ENCODE peak calls at places on chromosomes 16 and 17, in ten cellular contexts. One of them, this sample, is unnamed. For H3K4me1 and H3K79me2, the result is how much of the 10 kb centered on the place peaks cover.

GRCh38 chr17:67390646-67391480 is 13.8 kb downstream of the PITPNC1 start:
- DNase-seq in HCT116: peak
- DNase-seq in GM23248: peak
- DNase-seq in mesendoderm: no peak
- DNase-seq in keratinocyte: no peak
- DNase-seq in HepG2: peak
- DNase-seq in osteoblast: peak
- DNase-seq in MM.1S: no peak
- DNase-seq in OCI-LY7: no peak
- DNase-seq in mammary epithelial cell: peak
- DNase-seq in this sample: peak

GRCh38 chr17:19652595-19652994 is 4.0 kb downstream of the ALDH3A2 start:
- DNase-seq in osteoblast: no peak
- DNase-seq in HepG2: no peak
- DNase-seq in GM23248: peak
- DNase-seq in HCT116: no peak
- DNase-seq in keratinocyte: no peak
- DNase-seq in mammary epithelial cell: no peak
- DNase-seq in mesendoderm: no peak
- DNase-seq in OCI-LY7: no peak
- DNase-seq in MM.1S: no peak
- DNase-seq in this sample: no peak

GRCh38 chr16:14095883-14096551 is 24.9 kb downstream of the MRTFB start:
- DNase-seq in GM23248: no peak
- DNase-seq in MM.1S: no peak
- DNase-seq in HCT116: peak
- DNase-seq in keratinocyte: no peak
- DNase-seq in osteoblast: no peak
- DNase-seq in mesendoderm: peak
- DNase-seq in HepG2: no peak
- DNase-seq in mammary epithelial cell: peak
- DNase-seq in OCI-LY7: no peak
- DNase-seq in this sample: peak

GRCh38 chr17:47733047-47733413 is at the start of gene TBX21:
- DNase-seq in osteoblast: peak
- DNase-seq in OCI-LY7: peak
- DNase-seq in HepG2: peak
- DNase-seq in keratinocyte: no peak
- DNase-seq in mesendoderm: peak
- DNase-seq in GM23248: peak
- DNase-seq in HCT116: peak
- DNase-seq in mammary epithelial cell: no peak
- DNase-seq in MM.1S: peak
- DNase-seq in this sample: peak

GRCh38 chr16:77877712-77878111 is 89.3 kb downstream of the VAT1L start:
- DNase-seq in mesendoderm: no peak
- DNase-seq in mammary epithelial cell: peak
- DNase-seq in GM23248: peak
- DNase-seq in MM.1S: no peak
- DNase-seq in osteoblast: no peak
- DNase-seq in HepG2: peak
- DNase-seq in keratinocyte: no peak
- DNase-seq in HCT116: peak
- DNase-seq in OCI-LY7: no peak
- DNase-seq in this sample: no peak

GRCh38 chr17:35094902-35095301 is 24.8 kb downstream of the RAD51D start:
- DNase-seq in osteoblast: peak
- DNase-seq in keratinocyte: no peak
- DNase-seq in mesendoderm: peak
- DNase-seq in HepG2: peak
- DNase-seq in MM.1S: no peak
- DNase-seq in HCT116: peak
- DNase-seq in mammary epithelial cell: peak
- DNase-seq in GM23248: peak
- DNase-seq in OCI-LY7: no peak
- DNase-seq in this sample: peak

GRCh38 chr17:35795007-35795870 is at the start of gene MMP28:
- DNase-seq in mammary epithelial cell: peak
- DNase-seq in keratinocyte: no peak
- DNase-seq in osteoblast: peak
- DNase-seq in OCI-LY7: no peak
- DNase-seq in mesendoderm: no peak
- DNase-seq in GM23248: peak
- DNase-seq in HCT116: no peak
- DNase-seq in MM.1S: no peak
- DNase-seq in HepG2: no peak
- DNase-seq in this sample: peak

GRCh38 chr17:47239663-47240374 is 13.8 kb upstream of the ITGB3 start:
- DNase-seq in GM23248: peak
- DNase-seq in osteoblast: peak
- DNase-seq in HCT116: peak
- DNase-seq in mammary epithelial cell: peak
- DNase-seq in mesendoderm: no peak
- DNase-seq in OCI-LY7: peak
- DNase-seq in MM.1S: peak
- DNase-seq in keratinocyte: peak
- DNase-seq in HepG2: no peak
- DNase-seq in this sample: peak

GRCh38 chr17:43530303-43531081 is 15.6 kb downstream of the ETV4 start:
- DNase-seq in MM.1S: no peak
- DNase-seq in mesendoderm: peak
- DNase-seq in osteoblast: peak
- DNase-seq in HepG2: peak
- DNase-seq in GM23248: peak
- DNase-seq in HCT116: peak
- DNase-seq in keratinocyte: no peak
- DNase-seq in OCI-LY7: no peak
- DNase-seq in mammary epithelial cell: peak
- DNase-seq in this sample: no peak

GRCh38 chr16:31436221-31437045 is 6.2 kb downstream of the ZNF843 start:
- DNase-seq in OCI-LY7: no peak
- DNase-seq in mammary epithelial cell: no peak
- DNase-seq in MM.1S: no peak
- DNase-seq in mesendoderm: no peak
- DNase-seq in osteoblast: no peak
- DNase-seq in HCT116: no peak
- DNase-seq in GM23248: no peak
- DNase-seq in HepG2: no peak
- DNase-seq in keratinocyte: no peak
- DNase-seq in this sample: no peak

GRCh38 chr17:43367588-43368242 is 31.1 kb upstream of the ARL4D start:
- DNase-seq in GM23248: peak
- DNase-seq in mammary epithelial cell: peak
- DNase-seq in keratinocyte: no peak
- DNase-seq in OCI-LY7: peak
- DNase-seq in HCT116: peak
- DNase-seq in mesendoderm: peak
- DNase-seq in HepG2: peak
- DNase-seq in MM.1S: peak
- DNase-seq in osteoblast: peak
- DNase-seq in this sample: peak

GRCh38 chr17:65173284-65173793 is 36.2 kb downstream of the RGS9 start:
- DNase-seq in mammary epithelial cell: no peak
- DNase-seq in MM.1S: no peak
- DNase-seq in HCT116: no peak
- DNase-seq in GM23248: peak
- DNase-seq in mesendoderm: peak
- DNase-seq in keratinocyte: no peak
- DNase-seq in osteoblast: no peak
- DNase-seq in OCI-LY7: peak
- DNase-seq in HepG2: no peak
- DNase-seq in this sample: no peak

GRCh38 chr17:30396129-30396528 is 17.4 kb downstream of the CPD start:
- DNase-seq in MM.1S: no peak
- DNase-seq in HCT116: no peak
- DNase-seq in mammary epithelial cell: no peak
- DNase-seq in HepG2: no peak
- DNase-seq in keratinocyte: no peak
- DNase-seq in GM23248: no peak
- DNase-seq in mesendoderm: no peak
- DNase-seq in osteoblast: no peak
- DNase-seq in OCI-LY7: no peak
- DNase-seq in this sample: no peak

GRCh38 chr17:28468781-28469180 is 4.7 kb upstream of the SLC13A2 start:
- DNase-seq in GM23248: no peak
- DNase-seq in mesendoderm: no peak
- DNase-seq in OCI-LY7: no peak
- DNase-seq in mammary epithelial cell: no peak
- DNase-seq in keratinocyte: no peak
- DNase-seq in osteoblast: no peak
- DNase-seq in HepG2: no peak
- DNase-seq in MM.1S: peak
- DNase-seq in HCT116: no peak
- DNase-seq in this sample: no peak

GRCh38 chr16:79093554-79093967 is 507.0 kb downstream of the MAF start:
- DNase-seq in mesendoderm: no peak
- DNase-seq in OCI-LY7: no peak
- DNase-seq in HepG2: no peak
- DNase-seq in GM23248: no peak
- DNase-seq in keratinocyte: no peak
- DNase-seq in mammary epithelial cell: no peak
- DNase-seq in HCT116: no peak
- DNase-seq in MM.1S: no peak
- DNase-seq in osteoblast: no peak
- DNase-seq in this sample: no peak

GRCh38 chr16:11914759-11915643 is 755 bp downstream of the GSPT1 start:
- DNase-seq in GM23248: peak
- DNase-seq in HepG2: no peak
- DNase-seq in mammary epithelial cell: peak
- DNase-seq in osteoblast: peak
- DNase-seq in MM.1S: peak
- DNase-seq in keratinocyte: no peak
- DNase-seq in OCI-LY7: peak
- DNase-seq in HCT116: no peak
- DNase-seq in mesendoderm: peak
- DNase-seq in this sample: no peak

GRCh38 chr17:75277664-75278071 is 6.6 kb upstream of the MIF4GD start:
- DNase-seq in GM23248: peak
- DNase-seq in osteoblast: peak
- DNase-seq in HepG2: no peak
- DNase-seq in OCI-LY7: no peak
- DNase-seq in HCT116: no peak
- DNase-seq in mesendoderm: peak
- DNase-seq in keratinocyte: no peak
- DNase-seq in MM.1S: no peak
- DNase-seq in mammary epithelial cell: no peak
- DNase-seq in this sample: no peak

GRCh38 chr16:47778106-47778803 is 317.1 kb downstream of the PHKB start:
- DNase-seq in HepG2: no peak
- DNase-seq in GM23248: no peak
- DNase-seq in HCT116: no peak
- DNase-seq in osteoblast: peak
- DNase-seq in OCI-LY7: no peak
- DNase-seq in mesendoderm: peak
- DNase-seq in mammary epithelial cell: no peak
- DNase-seq in keratinocyte: no peak
- DNase-seq in MM.1S: no peak
- DNase-seq in this sample: no peak

GRCh38 chr16:81443688-81444447 is 740 bp upstream of the CMIP start:
- DNase-seq in GM23248: no peak
- DNase-seq in HCT116: no peak
- DNase-seq in keratinocyte: no peak
- DNase-seq in osteoblast: peak
- DNase-seq in mammary epithelial cell: no peak
- DNase-seq in OCI-LY7: no peak
- DNase-seq in mesendoderm: no peak
- DNase-seq in HepG2: no peak
- DNase-seq in MM.1S: no peak
- DNase-seq in this sample: no peak

DNA sequence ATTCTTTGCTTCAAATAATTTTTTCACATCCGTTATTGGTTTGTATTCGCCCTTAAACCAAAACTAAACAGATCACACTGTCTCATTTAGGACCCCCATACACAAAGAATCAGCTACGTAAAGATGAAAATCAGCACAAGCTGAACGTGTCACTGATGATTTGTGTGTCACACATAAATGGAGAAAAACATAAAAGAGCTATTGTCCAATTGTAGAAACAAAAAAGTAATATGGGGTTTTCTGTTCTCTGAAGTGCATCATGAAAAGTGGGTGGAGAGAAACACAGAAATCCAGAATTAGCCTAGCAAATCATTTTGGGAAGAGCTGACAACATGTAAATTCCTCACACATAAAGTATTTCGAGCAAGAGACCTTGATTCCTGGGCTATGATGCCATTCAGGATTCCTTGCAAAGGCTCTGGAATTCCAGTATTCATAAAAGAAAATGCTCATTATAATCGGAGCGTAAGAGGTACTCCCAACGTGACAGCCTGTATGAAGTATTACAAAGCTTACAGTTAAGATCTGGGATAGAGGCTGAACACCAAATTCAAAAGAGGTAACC is 1.1 kb downstream of the DCUN1D3 start:
- DNase-seq in OCI-LY7: no peak
- DNase-seq in HepG2: peak
- DNase-seq in mammary epithelial cell: peak
- DNase-seq in mesendoderm: peak
- DNase-seq in HCT116: no peak
- DNase-seq in keratinocyte: no peak
- DNase-seq in osteoblast: peak
- DNase-seq in GM23248: peak
- DNase-seq in MM.1S: no peak
- DNase-seq in this sample: peak
- H3K4me1 ChIP-seq in OCI-LY7: under half
- H3K4me1 ChIP-seq in HepG2: half or more
- H3K4me1 ChIP-seq in mammary epithelial cell: under half
- H3K4me1 ChIP-seq in mesendoderm: under half
- H3K4me1 ChIP-seq in HCT116: half or more
- H3K4me1 ChIP-seq in keratinocyte: under half
- H3K4me1 ChIP-seq in osteoblast: under half
- H3K4me1 ChIP-seq in GM23248: under half
- H3K4me1 ChIP-seq in MM.1S: under half
- H3K4me1 ChIP-seq in this sample: half or more

GRCh38 chr16:74695450-74696422 is 4.9 kb downstream of the MLKL start:
- DNase-seq in mammary epithelial cell: peak
- DNase-seq in keratinocyte: peak
- DNase-seq in MM.1S: peak
- DNase-seq in GM23248: peak
- DNase-seq in osteoblast: peak
- DNase-seq in mesendoderm: peak
- DNase-seq in HepG2: peak
- DNase-seq in HCT116: peak
- DNase-seq in OCI-LY7: peak
- DNase-seq in this sample: peak
- H3K4me3 ChIP-seq in mammary epithelial cell: peak
- H3K4me3 ChIP-seq in keratinocyte: peak
- H3K4me3 ChIP-seq in MM.1S: peak
- H3K4me3 ChIP-seq in GM23248: peak
- H3K4me3 ChIP-seq in osteoblast: peak
- H3K4me3 ChIP-seq in mesendoderm: peak
- H3K4me3 ChIP-seq in HepG2: peak
- H3K4me3 ChIP-seq in HCT116: peak
- H3K4me3 ChIP-seq in OCI-LY7: peak
- H3K4me3 ChIP-seq in this sample: peak

GRCh38 chr17:57604771-57605733 is 140.0 kb downstream of the CCDC182 start:
- DNase-seq in MM.1S: peak
- DNase-seq in mammary epithelial cell: no peak
- DNase-seq in osteoblast: peak
- DNase-seq in keratinocyte: no peak
- DNase-seq in mesendoderm: no peak
- DNase-seq in HepG2: no peak
- DNase-seq in GM23248: peak
- DNase-seq in HCT116: no peak
- DNase-seq in OCI-LY7: peak
- DNase-seq in this sample: no peak
- H3K79me2 ChIP-seq in MM.1S: under half
- H3K79me2 ChIP-seq in mammary epithelial cell: under half
- H3K79me2 ChIP-seq in osteoblast: under half
- H3K79me2 ChIP-seq in keratinocyte: under half
- H3K79me2 ChIP-seq in mesendoderm: under half
- H3K79me2 ChIP-seq in HepG2: under half
- H3K79me2 ChIP-seq in GM23248: under half
- H3K79me2 ChIP-seq in HCT116: under half
- H3K79me2 ChIP-seq in OCI-LY7: under half
- H3K79me2 ChIP-seq in this sample: under half

GRCh38 chr16:68086336-68086821 is 1.2 kb downstream of the NFATC3 start:
- DNase-seq in keratinocyte: no peak
- DNase-seq in HCT116: no peak
- DNase-seq in mammary epithelial cell: peak
- DNase-seq in osteoblast: peak
- DNase-seq in OCI-LY7: no peak
- DNase-seq in mesendoderm: peak
- DNase-seq in MM.1S: peak
- DNase-seq in HepG2: peak
- DNase-seq in GM23248: peak
- DNase-seq in this sample: no peak
- H3K4me1 ChIP-seq in keratinocyte: under half
- H3K4me1 ChIP-seq in HCT116: under half
- H3K4me1 ChIP-seq in mammary epithelial cell: under half
- H3K4me1 ChIP-seq in osteoblast: under half
- H3K4me1 ChIP-seq in OCI-LY7: half or more
- H3K4me1 ChIP-seq in mesendoderm: under half
- H3K4me1 ChIP-seq in MM.1S: under half
- H3K4me1 ChIP-seq in HepG2: half or more
- H3K4me1 ChIP-seq in GM23248: under half
- H3K4me1 ChIP-seq in this sample: under half